ENCODE peak calls at places on chromosomes 7 and 10, in four cellular contexts. One of them, this sample, is unnamed.

GRCh38 chr7:30659312-30659711 is 22.9 kb downstream of the CRHR2 start:
- DNase-seq in A549: no peak
- DNase-seq in psoas muscle: no peak
- DNase-seq in stomach: no peak
- DNase-seq in this sample: no peak

GRCh38 chr7:104695563-104695962 is 318.4 kb upstream of the KMT2E start:
- DNase-seq in A549: no peak
- DNase-seq in psoas muscle: no peak
- DNase-seq in stomach: no peak
- DNase-seq in this sample: no peak

GRCh38 chr7:69659964-69660363 is 61.7 kb downstream of the AUTS2 start:
- DNase-seq in A549: no peak
- DNase-seq in psoas muscle: no peak
- DNase-seq in stomach: no peak
- DNase-seq in this sample: no peak

GRCh38 chr7:16891874-16892620 is 10.3 kb upstream of the AGR3 start:
- DNase-seq in A549: no peak
- DNase-seq in psoas muscle: no peak
- DNase-seq in stomach: no peak
- DNase-seq in this sample: no peak

GRCh38 chr7:129479831-129480230 is 22.5 kb upstream of the SMKR1 start:
- DNase-seq in A549: no peak
- DNase-seq in psoas muscle: no peak
- DNase-seq in stomach: no peak
- DNase-seq in this sample: no peak

GRCh38 chr10:22693371-22693784 is 21.0 kb downstream of the PIP4K2A start:
- DNase-seq in A549: no peak
- DNase-seq in psoas muscle: no peak
- DNase-seq in stomach: no peak
- DNase-seq in this sample: no peak

GRCh38 chr7:29879609-29880008 is 73.3 kb downstream of the WIPF3 start:
- DNase-seq in A549: no peak
- DNase-seq in psoas muscle: peak; percentile 46
- DNase-seq in stomach: no peak
- DNase-seq in this sample: no peak

GRCh38 chr7:35555386-35555785 is 139.5 kb downstream of the HERPUD2 start:
- DNase-seq in A549: no peak
- DNase-seq in psoas muscle: no peak
- DNase-seq in stomach: no peak
- DNase-seq in this sample: peak; percentile 19

GRCh38 chr7:139936760-139937310 is 107.8 kb downstream of the TBXAS1 start:
- DNase-seq in A549: no peak
- DNase-seq in psoas muscle: no peak
- DNase-seq in stomach: no peak
- DNase-seq in this sample: no peak

GRCh38 chr7:471866-472639 is 47.6 kb downstream of the PDGFA start:
- DNase-seq in A549: no peak
- DNase-seq in psoas muscle: peak; percentile 84
- DNase-seq in stomach: peak; percentile 72
- DNase-seq in this sample: peak; percentile 88

GRCh38 chr10:317219-317868 is 182.1 kb downstream of the ZMYND11 start:
- DNase-seq in A549: no peak
- DNase-seq in psoas muscle: no peak
- DNase-seq in stomach: no peak
- DNase-seq in this sample: no peak

GRCh38 chr7:102925962-102926825 is 13.4 kb downstream of the LRRC17 start:
- DNase-seq in A549: no peak
- DNase-seq in psoas muscle: no peak
- DNase-seq in stomach: no peak
- DNase-seq in this sample: no peak

GRCh38 chr10:47146571-47146970 is 153.4 kb upstream of the GDF10 start:
- DNase-seq in A549: no peak
- DNase-seq in psoas muscle: no peak
- DNase-seq in stomach: no peak
- DNase-seq in this sample: no peak

GRCh38 chr7:128090492-128090891 is 59.3 kb upstream of the LRRC4 start:
- DNase-seq in A549: no peak
- DNase-seq in psoas muscle: no peak
- DNase-seq in stomach: no peak
- DNase-seq in this sample: no peak

GRCh38 chr7:74656421-74656910 is 1.1 kb upstream of the GTF2I start:
- DNase-seq in A549: peak; percentile 44
- DNase-seq in psoas muscle: peak; percentile 52
- DNase-seq in stomach: peak; percentile 57
- DNase-seq in this sample: peak; percentile 68

GRCh38 chr10:101708870-101709269 is 13.9 kb upstream of the FBXW4 start:
- DNase-seq in A549: no peak
- DNase-seq in psoas muscle: no peak
- DNase-seq in stomach: no peak
- DNase-seq in this sample: no peak

GRCh38 chr7:33185786-33186185 is 56.4 kb downstream of the BBS9 start:
- DNase-seq in A549: peak; percentile 33
- DNase-seq in psoas muscle: no peak
- DNase-seq in stomach: no peak
- DNase-seq in this sample: no peak

GRCh38 chr7:47291461-47292051 is 290.4 kb downstream of the TNS3 start:
- DNase-seq in A549: peak; percentile 43
- DNase-seq in psoas muscle: no peak
- DNase-seq in stomach: no peak
- DNase-seq in this sample: peak; percentile 84

GRCh38 chr7:112937651-112938390 is 147.6 kb upstream of the TMEM168 start:
- DNase-seq in A549: no peak
- DNase-seq in psoas muscle: no peak
- DNase-seq in stomach: no peak
- DNase-seq in this sample: no peak

GRCh38 chr7:1861799-1862458 is 191.9 kb downstream of the ELFN1 start:
- DNase-seq in A549: no peak
- DNase-seq in psoas muscle: no peak
- DNase-seq in stomach: no peak
- DNase-seq in this sample: no peak

GRCh38 chr10:97687785-97688781 is 1.0 kb upstream of the AVPI1 start:
- DNase-seq in A549: no peak
- DNase-seq in psoas muscle: peak; percentile 46
- DNase-seq in stomach: no peak
- DNase-seq in this sample: no peak

GRCh38 chr7:101625076-101625914 is 3.8 kb downstream of the MYL10 start:
- DNase-seq in A549: no peak
- DNase-seq in psoas muscle: no peak
- DNase-seq in stomach: no peak
- DNase-seq in this sample: no peak

GRCh38 chr10:97876387-97876786 is 26.7 kb downstream of the GOLGA7B start:
- DNase-seq in A549: no peak
- DNase-seq in psoas muscle: no peak
- DNase-seq in stomach: no peak
- DNase-seq in this sample: no peak

GRCh38 chr7:36286241-36286640 is 103.4 kb upstream of the ANLN start:
- DNase-seq in A549: no peak
- DNase-seq in psoas muscle: no peak
- DNase-seq in stomach: no peak
- DNase-seq in this sample: no peak

GRCh38 chr10:3902054-3902808 is 117.2 kb upstream of the KLF6 start:
- DNase-seq in A549: no peak
- DNase-seq in psoas muscle: no peak
- DNase-seq in stomach: no peak
- DNase-seq in this sample: no peak

GRCh38 chr7:148697256-148697841 is 1.4 kb upstream of the CUL1 start:
- DNase-seq in A549: no peak
- DNase-seq in psoas muscle: peak; percentile 27
- DNase-seq in stomach: no peak
- DNase-seq in this sample: no peak

GRCh38 chr10:111030042-111030750 is 46.6 kb upstream of the ADRA2A start:
- DNase-seq in A549: no peak
- DNase-seq in psoas muscle: no peak
- DNase-seq in stomach: no peak
- DNase-seq in this sample: no peak

GRCh38 chr7:20352573-20353304 is 22.0 kb downstream of the ITGB8 start:
- DNase-seq in A549: peak; percentile 85
- DNase-seq in psoas muscle: no peak
- DNase-seq in stomach: no peak
- DNase-seq in this sample: no peak

GRCh38 chr7:128833939-128834310 is 3.7 kb downstream of the FLNC start:
- DNase-seq in A549: no peak
- DNase-seq in psoas muscle: no peak
- DNase-seq in stomach: no peak
- DNase-seq in this sample: no peak

GRCh38 chr10:130300608-130301025 is 164.4 kb downstream of the GLRX3 start:
- DNase-seq in A549: no peak
- DNase-seq in psoas muscle: no peak
- DNase-seq in stomach: no peak
- DNase-seq in this sample: no peak

GRCh38 chr7:33854178-33854577 is 51.2 kb upstream of the BMPER start:
- DNase-seq in A549: no peak
- DNase-seq in psoas muscle: no peak
- DNase-seq in stomach: no peak
- DNase-seq in this sample: no peak

GRCh38 chr7:122199171-122199570 is 55.1 kb upstream of the AASS start:
- DNase-seq in A549: no peak
- DNase-seq in psoas muscle: no peak
- DNase-seq in stomach: no peak
- DNase-seq in this sample: no peak

GRCh38 chr10:100081075-100082001 is at the start of gene CPN1:
- DNase-seq in A549: no peak
- DNase-seq in psoas muscle: no peak
- DNase-seq in stomach: no peak
- DNase-seq in this sample: no peak

GRCh38 chr7:6288270-6288860 is 15.9 kb upstream of the CYTH3 start:
- DNase-seq in A549: no peak
- DNase-seq in psoas muscle: no peak
- DNase-seq in stomach: no peak
- DNase-seq in this sample: no peak

GRCh38 chr7:41628926-41629325 is 74.0 kb downstream of the INHBA start:
- DNase-seq in A549: no peak
- DNase-seq in psoas muscle: no peak
- DNase-seq in stomach: no peak
- DNase-seq in this sample: no peak

GRCh38 chr10:11165591-11166543 is 148.2 kb downstream of the CELF2 start:
- DNase-seq in A549: peak; percentile 5
- DNase-seq in psoas muscle: peak; percentile 62
- DNase-seq in stomach: peak; percentile 43
- DNase-seq in this sample: no peak

GRCh38 chr10:33114451-33114944 is 156.5 kb upstream of the ITGB1 start:
- DNase-seq in A549: no peak
- DNase-seq in psoas muscle: no peak
- DNase-seq in stomach: no peak
- DNase-seq in this sample: no peak
- H3K4me1 ChIP-seq in A549: peaks cover 38% of the 10 kb centered on the region
- H3K4me1 ChIP-seq in psoas muscle: no peaks in the 10 kb centered on the region
- H3K4me1 ChIP-seq in stomach: no peaks in the 10 kb centered on the region
- H3K4me1 ChIP-seq in this sample: no peaks in the 10 kb centered on the region

GRCh38 chr7:94396044-94396443 is 1.3 kb downstream of the COL1A2 start:
- DNase-seq in A549: no peak
- DNase-seq in psoas muscle: no peak
- DNase-seq in stomach: no peak
- DNase-seq in this sample: no peak
- H3K27ac ChIP-seq in A549: no peak overlapping the region
- H3K27ac ChIP-seq in psoas muscle: peak overlapping the region; percentile 64
- H3K27ac ChIP-seq in stomach: peak overlapping the region; percentile 88
- H3K27ac ChIP-seq in this sample: peak overlapping the region; percentile 97

GRCh38 chr7:96388620-96389383 is 66.9 kb upstream of the SLC25A13 start:
- DNase-seq in A549: no peak
- DNase-seq in psoas muscle: no peak
- DNase-seq in stomach: no peak
- DNase-seq in this sample: no peak
- H3K4me3 ChIP-seq in A549: no peak overlapping the region
- H3K4me3 ChIP-seq in psoas muscle: no peak overlapping the region
- H3K4me3 ChIP-seq in stomach: no peak overlapping the region
- H3K4me3 ChIP-seq in this sample: peak overlapping the region; percentile 8

DNA sequence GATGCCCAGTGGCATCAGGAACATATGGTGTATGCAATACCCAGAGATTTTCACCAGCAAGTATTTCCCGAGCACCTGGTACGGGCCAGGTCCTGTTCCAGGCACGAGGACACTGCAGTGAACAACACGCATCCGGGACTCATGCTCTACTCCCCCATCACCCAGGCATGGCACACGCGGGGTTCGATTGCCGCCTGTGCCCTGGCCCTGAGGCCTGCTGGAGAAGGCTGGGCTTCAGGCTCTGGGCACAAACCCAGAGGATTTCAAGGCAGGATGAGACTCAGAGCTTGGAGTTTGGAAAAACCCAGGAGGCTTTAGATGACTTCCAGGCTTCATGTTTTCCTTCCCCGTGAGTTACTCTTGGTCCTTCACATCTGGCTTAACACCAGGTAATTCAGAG is 143.5 kb downstream of the NEURL1 start:
- DNase-seq in A549: no peak
- DNase-seq in psoas muscle: no peak
- DNase-seq in stomach: no peak
- DNase-seq in this sample: peak; percentile 78
- H3K4me1 ChIP-seq in A549: no peaks in the 10 kb centered on the region
- H3K4me1 ChIP-seq in psoas muscle: peaks cover 66% of the 10 kb centered on the region
- H3K4me1 ChIP-seq in stomach: peaks cover 36% of the 10 kb centered on the region
- H3K4me1 ChIP-seq in this sample: peaks cover 24% of the 10 kb centered on the region

GRCh38 chr10:123595661-123596060 is 70.5 kb upstream of the GPR26 start:
- DNase-seq in A549: no peak
- DNase-seq in psoas muscle: no peak
- DNase-seq in stomach: no peak
- DNase-seq in this sample: no peak

GRCh38 chr10:123600177-123600576 is 66.0 kb upstream of the GPR26 start:
- DNase-seq in A549: no peak
- DNase-seq in psoas muscle: no peak
- DNase-seq in stomach: no peak
- DNase-seq in this sample: no peak

GRCh38 chr10:123603130-123603529 is 63.0 kb upstream of the GPR26 start:
- DNase-seq in A549: no peak
- DNase-seq in psoas muscle: no peak
- DNase-seq in stomach: no peak
- DNase-seq in this sample: no peak

GRCh38 chr10:123599366-123599849 is 66.7 kb upstream of the GPR26 start:
- DNase-seq in A549: no peak
- DNase-seq in psoas muscle: no peak
- DNase-seq in stomach: no peak
- DNase-seq in this sample: no peak

DNA sequence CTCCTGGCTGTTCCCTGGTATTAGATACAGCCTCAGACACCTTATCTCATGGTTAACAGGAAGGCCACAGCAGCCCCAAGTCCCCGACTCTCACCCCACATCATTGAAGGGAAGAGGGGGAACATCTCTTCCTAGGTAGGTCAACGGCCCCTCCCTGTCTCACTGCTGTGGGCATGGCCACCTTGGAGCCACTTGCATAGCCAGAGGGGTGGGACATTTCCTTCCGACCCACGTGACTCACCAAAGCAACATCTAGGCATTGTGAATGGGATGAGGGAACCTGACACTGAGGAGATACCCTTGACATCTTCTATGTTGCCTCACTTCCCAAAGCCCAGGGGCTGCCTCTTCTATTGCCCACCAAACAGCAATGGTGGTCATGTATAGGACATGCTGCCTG is 68.5 kb upstream of the GPR26 start:
- DNase-seq in A549: no peak
- DNase-seq in psoas muscle: no peak
- DNase-seq in stomach: no peak
- DNase-seq in this sample: no peak
- H3K27ac ChIP-seq in A549: no peak overlapping the region
- H3K27ac ChIP-seq in psoas muscle: no peak overlapping the region
- H3K27ac ChIP-seq in stomach: no peak overlapping the region
- H3K27ac ChIP-seq in this sample: no peak overlapping the region

This sample was measured in ascending aorta.